ENCODE peak calls at places on chromosomes 1 and 21, in five cellular contexts. C, R, S, U and P are unnamed samples.

GRCh38 chr1:246795094-246795671 is 71.0 kb downstream of the SCCPDH start:
- DNase-seq in C (no peak), R (no peak), S (no peak), U (no peak), P (no peak)

GRCh38 chr1:198663996-198664789 is 25.4 kb downstream of the PTPRC start:
- DNase-seq in C (no peak), R (no peak), S (no peak), U (no peak), P (no peak)

GRCh38 chr1:11729498-11730428 is 6.2 kb upstream of the AGTRAP start:
- DNase-seq in C (no peak), R (no peak), S (peak; percentile 40), U (no peak), P (no peak)

GRCh38 chr1:235588916-235589515 is 60.6 kb downstream of the GNG4 start:
- DNase-seq in C (peak; percentile 57), R (no peak), S (no peak), U (peak; percentile 55), P (no peak)

GRCh38 chr1:19435851-19436465 is 49.4 kb downstream of the CAPZB start:
- DNase-seq in C (no peak), R (no peak), S (peak; percentile 61), U (peak; percentile 71), P (no peak)

GRCh38 chr1:41360074-41361027 is 883 bp upstream of the FOXO6 start:
- DNase-seq in C (peak; percentile 18), R (no peak), S (no peak), U (no peak), P (no peak)

GRCh38 chr1:177902151-177902765 is 67.6 kb downstream of the SEC16B start:
- DNase-seq in C (no peak), R (no peak), S (no peak), U (no peak), P (no peak)

GRCh38 chr1:113375878-113376277 is 14.4 kb upstream of the MAGI3 start:
- DNase-seq in C (no peak), R (no peak), S (no peak), U (no peak), P (no peak)

GRCh38 chr21:42360317-42360716 is 6.0 kb downstream of the TFF1 start:
- DNase-seq in C (no peak), R (no peak), S (no peak), U (no peak), P (no peak)

GRCh38 chr1:161244888-161245287 is 6.9 kb upstream of the NR1I3 start:
- DNase-seq in C (no peak), R (no peak), S (no peak), U (no peak), P (no peak)

GRCh38 chr1:87600848-87601247 is 272.2 kb downstream of the LMO4 start:
- DNase-seq in C (no peak), R (no peak), S (no peak), U (peak; percentile 34), P (no peak)

GRCh38 chr1:3061566-3061965 is 7.4 kb upstream of the PRDM16 start:
- DNase-seq in C (no peak), R (no peak), S (no peak), U (no peak), P (no peak)

GRCh38 chr1:44603718-44604117 is 70.6 kb downstream of the TMEM53 start:
- DNase-seq in C (no peak), R (no peak), S (no peak), U (no peak), P (no peak)

GRCh38 chr21:31557421-31557955 is 102.0 kb upstream of the SOD1 start:
- DNase-seq in C (no peak), R (no peak), S (no peak), U (no peak), P (no peak)

GRCh38 chr1:29521438-29521715 is 285.1 kb downstream of the PTPRU start:
- DNase-seq in C (no peak), R (no peak), S (no peak), U (no peak), P (no peak)

GRCh38 chr1:197620660-197621273 is 154.5 kb downstream of the DENND1B start:
- DNase-seq in C (no peak), R (no peak), S (no peak), U (no peak), P (no peak)

GRCh38 chr1:224203243-224204016 is 20.4 kb downstream of the DEGS1 start:
- DNase-seq in C (no peak), R (no peak), S (peak; percentile 60), U (peak; percentile 83), P (no peak)

GRCh38 chr1:184183919-184184318 is 132.4 kb downstream of the TSEN15 start:
- DNase-seq in C (no peak), R (no peak), S (no peak), U (no peak), P (no peak)

GRCh38 chr1:18300376-18300775 is 180.4 kb upstream of the KLHDC7A start:
- DNase-seq in C (no peak), R (no peak), S (no peak), U (no peak), P (no peak)

GRCh38 chr1:56478734-56479133 is 100.6 kb downstream of the PLPP3 start:
- DNase-seq in C (no peak), R (no peak), S (no peak), U (no peak), P (no peak)

GRCh38 chr1:56473582-56474270 is 105.6 kb downstream of the PLPP3 start:
- DNase-seq in C (no peak), R (no peak), S (no peak), U (peak; percentile 27), P (no peak)

GRCh38 chr1:56472860-56473259 is 106.5 kb downstream of the PLPP3 start:
- DNase-seq in C (no peak), R (no peak), S (no peak), U (no peak), P (no peak)

GRCh38 chr1:56481140-56481694 is 98.1 kb downstream of the PLPP3 start:
- DNase-seq in C (no peak), R (no peak), S (no peak), U (no peak), P (no peak)

GRCh38 chr1:56477164-56478111 is 101.9 kb downstream of the PLPP3 start:
- DNase-seq in C (peak; percentile 73), R (peak; percentile 54), S (peak; percentile 62), U (peak; percentile 65), P (peak; percentile 74)
- H3K4me1 ChIP-seq in C (no peaks in the 10 kb centered on the region), R (peaks cover 3% of the 10 kb centered on the region), S (no peaks in the 10 kb centered on the region), U (peaks cover 4% of the 10 kb centered on the region), P (peaks cover 8% of the 10 kb centered on the region)

DNA sequence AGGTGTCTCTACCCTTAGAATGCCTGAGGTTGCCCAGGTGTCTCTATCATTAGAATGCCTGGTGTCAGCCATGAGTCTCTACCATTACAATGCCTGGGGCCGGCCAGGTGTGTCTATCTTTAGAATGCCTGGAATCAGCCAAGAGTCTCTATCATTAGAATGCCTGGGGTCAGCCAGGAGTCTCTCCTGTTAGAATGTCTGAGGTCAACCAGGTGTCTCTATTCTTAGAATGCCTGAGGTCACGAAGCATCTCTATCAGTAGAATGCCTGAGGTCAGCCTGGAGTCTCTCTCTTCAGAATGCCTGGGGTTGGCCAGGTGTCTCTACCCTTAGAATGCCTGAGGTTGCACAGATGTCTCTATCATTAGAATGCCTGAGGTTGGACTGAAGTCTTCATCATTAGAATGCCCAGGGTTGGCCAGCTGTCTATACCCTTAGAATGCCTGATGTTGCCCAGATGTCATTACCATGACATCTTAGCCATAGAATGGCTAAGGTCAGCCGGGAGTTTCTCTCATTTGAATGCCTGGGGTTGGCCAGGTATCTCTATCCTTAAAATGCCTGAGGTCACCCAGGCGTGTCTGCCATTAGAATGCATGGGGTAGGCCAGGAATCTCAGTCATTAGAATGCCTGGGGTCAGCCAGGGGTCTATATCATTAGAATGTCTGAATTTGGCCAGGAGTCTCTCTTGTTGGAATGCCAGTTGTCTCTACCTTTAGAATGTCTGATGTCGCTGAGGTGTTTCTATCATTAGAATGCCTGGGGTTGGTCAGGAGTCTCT is 44.0 kb downstream of the RNF187 start:
- DNase-seq in C (no peak), R (no peak), S (no peak), U (no peak), P (no peak)
- H3K4me1 ChIP-seq in C (no peaks in the 10 kb centered on the region), R (no peaks in the 10 kb centered on the region), S (no peaks in the 10 kb centered on the region), U (no peaks in the 10 kb centered on the region), P (no peaks in the 10 kb centered on the region)

DNA sequence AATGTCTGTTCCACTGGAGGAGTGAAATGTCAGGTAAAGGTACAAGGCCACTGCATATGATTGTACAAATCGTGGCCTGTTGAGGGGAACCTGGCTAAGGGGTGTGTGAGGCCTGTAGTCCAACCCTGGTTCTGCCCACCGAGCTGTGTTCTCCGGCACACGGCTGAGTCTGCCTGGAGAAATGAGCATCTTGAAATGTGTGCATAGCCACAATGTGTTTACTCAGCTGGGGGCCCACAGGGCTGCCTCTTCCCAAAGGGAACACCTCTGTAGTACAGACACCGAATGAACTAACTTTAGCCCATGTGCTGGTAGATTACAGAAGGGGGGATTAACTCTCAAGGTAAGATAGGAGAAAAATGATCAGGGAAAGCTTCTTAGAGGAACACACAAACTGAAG is 30.2 kb downstream of the AK4 start:
- DNase-seq in C (no peak), R (no peak), S (no peak), U (no peak), P (no peak)
- H3K4me1 ChIP-seq in C (no peaks in the 10 kb centered on the region), R (peaks cover 23% of the 10 kb centered on the region), S (no peaks in the 10 kb centered on the region), U (peaks cover 11% of the 10 kb centered on the region), P (peaks cover 10% of the 10 kb centered on the region)

DNA sequence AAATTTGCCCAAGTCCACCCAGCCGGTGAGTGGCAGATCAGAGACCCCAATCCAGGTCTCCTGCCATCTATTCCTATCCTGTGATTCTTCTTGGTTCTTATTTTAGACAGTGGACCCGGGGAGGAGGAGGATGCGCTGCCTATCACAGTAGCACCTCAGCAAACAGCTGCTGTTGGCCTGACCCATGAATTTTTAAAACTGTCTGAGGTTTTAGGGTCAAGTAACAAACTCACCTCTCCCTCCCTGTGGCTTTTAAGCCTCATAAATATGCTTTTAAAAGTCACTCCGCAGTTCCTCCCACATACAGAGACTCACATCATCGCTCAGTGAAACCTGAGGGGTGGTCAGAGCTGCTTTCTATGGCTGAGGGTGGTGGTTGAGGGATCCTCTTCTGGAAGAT is 128.6 kb downstream of the NAV1 start:
- DNase-seq in C (no peak), R (no peak), S (no peak), U (no peak), P (no peak)
- H3K4me1 ChIP-seq in C (no peaks in the 10 kb centered on the region), R (no peaks in the 10 kb centered on the region), S (no peaks in the 10 kb centered on the region), U (peaks cover 3% of the 10 kb centered on the region), P (no peaks in the 10 kb centered on the region)

GRCh38 chr1:75130865-75131592 is 3.2 kb upstream of the LHX8 start:
- DNase-seq in C (no peak), R (no peak), S (no peak), U (no peak), P (no peak)
- H3K4me1 ChIP-seq in C (peaks cover 8% of the 10 kb centered on the region), R (peaks cover 25% of the 10 kb centered on the region), S (peaks cover 4% of the 10 kb centered on the region), U (no peaks in the 10 kb centered on the region), P (no peaks in the 10 kb centered on the region)

GRCh38 chr1:201652180-201652579 is 113.3 kb downstream of the NAV1 start:
- DNase-seq in C (no peak), R (no peak), S (no peak), U (no peak), P (no peak)
- H3K4me1 ChIP-seq in C (no peaks in the 10 kb centered on the region), R (peaks cover 38% of the 10 kb centered on the region), S (peaks cover 8% of the 10 kb centered on the region), U (peaks cover 40% of the 10 kb centered on the region), P (peaks cover 13% of the 10 kb centered on the region)

DNA sequence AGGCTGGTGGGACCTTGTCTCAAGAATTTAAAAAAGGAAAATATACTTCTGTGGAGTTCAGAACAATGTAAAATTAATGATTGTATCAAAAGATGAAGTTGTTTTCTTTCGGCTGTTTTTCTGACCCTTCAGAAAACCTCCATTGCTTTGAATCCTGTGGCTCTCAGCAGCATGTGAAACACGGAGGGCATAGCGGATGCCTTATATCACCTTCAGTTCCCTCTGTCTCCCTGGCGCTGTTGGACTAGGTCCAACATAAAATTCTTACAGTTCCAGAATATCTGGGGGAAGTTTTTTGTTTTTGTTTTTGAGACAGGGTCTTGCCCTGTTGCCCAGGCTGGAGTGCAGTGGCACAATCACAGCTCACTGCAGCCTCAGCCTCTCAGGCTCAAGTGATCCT is 7.4 kb downstream of the ZBTB8A start:
- DNase-seq in C (no peak), R (no peak), S (no peak), U (no peak), P (no peak)
- H3K4me1 ChIP-seq in C (no peaks in the 10 kb centered on the region), R (no peaks in the 10 kb centered on the region), S (no peaks in the 10 kb centered on the region), U (no peaks in the 10 kb centered on the region), P (peaks cover 5% of the 10 kb centered on the region)